ENCODE peak calls at places on chromosomes 13 and 19, in four cellular contexts. C is H1, Z is HCT116, V is K562. Y is an unnamed sample.

GRCh38 chr19:8238251-8238650 is 29.1 kb downstream of the CERS4 start:
- DNase-seq in Z (no peak), V (no peak), C (no peak), Y (no peak)

GRCh38 chr19:588093-588742 is 1.5 kb upstream of the HCN2 start:
- DNase-seq in C (peak; percentile 61), V (peak; percentile 76), Z (peak; percentile 69), Y (no peak)

GRCh38 chr13:97692628-97693027 is 258.7 kb downstream of the RAP2A start:
- DNase-seq in C (no peak), V (no peak), Z (no peak), Y (no peak)

GRCh38 chr13:27810461-27810860 is 18.2 kb downstream of the GSX1 start:
- DNase-seq in Z (no peak), V (no peak), C (no peak), Y (no peak)

GRCh38 chr13:42101821-42102580 is 53.6 kb downstream of the DGKH start:
- DNase-seq in V (no peak), Z (no peak), C (no peak), Y (no peak)

GRCh38 chr13:40169476-40169875 is 497.0 kb downstream of the FOXO1 start:
- DNase-seq in C (no peak), V (no peak), Z (no peak), Y (no peak)

GRCh38 chr13:75906315-75906714 is 270.2 kb downstream of the LMO7 start:
- DNase-seq in V (no peak), C (no peak), Z (no peak), Y (no peak)

GRCh38 chr13:39577203-39577602 is 25.8 kb downstream of the LHFPL6 start:
- DNase-seq in Z (no peak), C (no peak), V (no peak), Y (no peak)

GRCh38 chr13:25353344-25353743 is 18.4 kb upstream of the ATP8A2 start:
- DNase-seq in Z (no peak), C (no peak), V (no peak), Y (no peak)

GRCh38 chr13:57865600-57866294 is 234.2 kb downstream of the PCDH17 start:
- DNase-seq in C (no peak), V (peak; percentile 3), Z (no peak), Y (no peak)

GRCh38 chr13:41313117-41313516 is 2.0 kb downstream of the NAA16 start:
- DNase-seq in V (no peak), C (no peak), Z (no peak), Y (no peak)

GRCh38 chr13:98977568-98978270 is at the start of gene DOCK9:
- DNase-seq in C (no peak), V (no peak), Z (no peak), Y (no peak)

GRCh38 chr13:76636881-76637280 is 249.3 kb downstream of the KCTD12 start:
- DNase-seq in Z (no peak), V (no peak), C (no peak), Y (no peak)

GRCh38 chr13:45412274-45413049 is 5.7 kb downstream of the SLC25A30 start:
- DNase-seq in Z (no peak), C (no peak), V (no peak), Y (no peak)

GRCh38 chr13:45413826-45414312 is 4.3 kb downstream of the SLC25A30 start:
- DNase-seq in C (no peak), Z (no peak), V (no peak), Y (no peak)

GRCh38 chr13:45416521-45417125 is 1.6 kb downstream of the SLC25A30 start:
- DNase-seq in V (peak; percentile 18), Z (no peak), C (no peak), Y (no peak)

GRCh38 chr13:45417790-45418534 is at the start of gene SLC25A30:
- DNase-seq in V (peak; percentile 91), Z (peak; percentile 91), C (peak; percentile 76), Y (peak; percentile 51)

GRCh38 chr13:45415112-45415511 is 3.1 kb downstream of the SLC25A30 start:
- DNase-seq in Z (no peak), V (no peak), C (no peak), Y (no peak)
- H3K4me2 ChIP-seq in Z (no peak overlapping the region), V (peak overlapping the region; percentile 84), C (no peak overlapping the region), Y (peak overlapping the region; percentile 28)

GRCh38 chr19:6204212-6204611 is 68.7 kb downstream of the ACSBG2 start:
- DNase-seq in C (no peak), V (no peak), Z (no peak), Y (no peak)
- TF ChIP-seq SP1 in C (no peak), V (no peak), Z (no peak), Y (no peak)

GRCh38 chr19:6531956-6532243 is 1.1 kb downstream of the TNFSF9 start:
- DNase-seq in Z (no peak), V (no peak), C (no peak), Y (no peak)
- H3K4me2 ChIP-seq in Z (peak overlapping the region; percentile 97), V (peak overlapping the region; percentile 97), C (peak overlapping the region; percentile 98), Y (peak overlapping the region; percentile 60)

GRCh38 chr19:35347930-35348298 is 212 bp downstream of the FFAR1 start:
- DNase-seq in Z (no peak), C (no peak), V (no peak), Y (no peak)
- TF ChIP-seq SP1 in Z (no peak), C (no peak), V (no peak), Y (no peak)

GRCh38 chr19:45161715-45162463 is 1.1 kb upstream of the NKPD1 start:
- DNase-seq in C (no peak), Z (no peak), V (peak; percentile 66), Y (no peak)

GRCh38 chr19:45164577-45165335 is 4.0 kb upstream of the NKPD1 start:
- DNase-seq in V (peak; percentile 54), C (peak; percentile 50), Z (peak; percentile 83), Y (peak; percentile 64)

GRCh38 chr19:45162464-45163143 is 1.8 kb upstream of the NKPD1 start:
- DNase-seq in Z (no peak), V (no peak), C (no peak), Y (no peak)

GRCh38 chr19:45163156-45163555 is 2.4 kb upstream of the NKPD1 start:
- DNase-seq in V (no peak), Z (no peak), C (no peak), Y (no peak)

DNA sequence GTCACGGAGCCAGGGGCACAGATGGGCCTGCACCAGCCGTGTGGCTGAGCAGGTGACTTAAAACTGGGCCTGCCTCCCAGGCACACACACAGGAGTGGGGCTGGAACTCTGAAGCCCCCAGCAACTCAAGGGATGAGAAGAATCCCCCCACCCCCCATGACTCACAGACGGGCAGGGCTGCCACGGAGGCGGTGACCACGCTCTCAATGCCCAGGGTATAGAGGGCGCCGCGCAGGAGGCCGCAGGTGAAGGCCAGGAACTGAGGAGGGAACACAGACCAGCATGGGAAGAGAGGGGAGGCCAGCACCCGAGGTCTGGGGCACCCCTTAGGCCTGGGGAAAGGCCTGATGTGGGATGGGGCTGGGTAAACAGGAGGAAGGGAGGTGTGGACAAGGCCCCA is 3.0 kb upstream of the NKPD1 start:
- DNase-seq in C (no peak), Z (no peak), V (no peak), Y (no peak)
- H3K4me2 ChIP-seq in C (no peak overlapping the region), Z (peak overlapping the region; percentile 75), V (no peak overlapping the region), Y (peak overlapping the region; percentile 12)

DNA sequence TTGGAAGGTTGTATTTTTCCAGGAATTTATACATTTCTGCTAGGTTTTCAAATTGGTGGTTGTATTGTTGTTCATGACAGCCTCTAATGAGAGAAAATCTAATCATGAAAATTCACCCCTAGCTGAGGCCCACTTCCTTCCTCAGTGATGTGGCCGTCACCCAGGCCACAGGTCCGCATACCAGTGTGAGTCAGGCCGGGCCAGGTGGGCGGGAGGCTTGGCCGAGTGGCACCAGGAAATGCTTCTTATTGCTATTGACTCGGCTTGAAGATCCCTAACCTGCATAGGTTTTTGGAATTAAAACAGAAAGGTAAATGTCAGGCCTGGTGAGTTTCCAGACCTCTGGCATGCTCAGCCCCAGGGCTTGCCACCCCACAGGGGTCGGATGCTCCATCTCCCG is 88.7 kb downstream of the SCGB2B2 start:
- DNase-seq in V (no peak), Z (peak; percentile 10), C (no peak), Y (no peak)
- TF ChIP-seq SP1 in V (no peak), Z (peak; percentile 59), C (no peak), Y (no peak)

DNA sequence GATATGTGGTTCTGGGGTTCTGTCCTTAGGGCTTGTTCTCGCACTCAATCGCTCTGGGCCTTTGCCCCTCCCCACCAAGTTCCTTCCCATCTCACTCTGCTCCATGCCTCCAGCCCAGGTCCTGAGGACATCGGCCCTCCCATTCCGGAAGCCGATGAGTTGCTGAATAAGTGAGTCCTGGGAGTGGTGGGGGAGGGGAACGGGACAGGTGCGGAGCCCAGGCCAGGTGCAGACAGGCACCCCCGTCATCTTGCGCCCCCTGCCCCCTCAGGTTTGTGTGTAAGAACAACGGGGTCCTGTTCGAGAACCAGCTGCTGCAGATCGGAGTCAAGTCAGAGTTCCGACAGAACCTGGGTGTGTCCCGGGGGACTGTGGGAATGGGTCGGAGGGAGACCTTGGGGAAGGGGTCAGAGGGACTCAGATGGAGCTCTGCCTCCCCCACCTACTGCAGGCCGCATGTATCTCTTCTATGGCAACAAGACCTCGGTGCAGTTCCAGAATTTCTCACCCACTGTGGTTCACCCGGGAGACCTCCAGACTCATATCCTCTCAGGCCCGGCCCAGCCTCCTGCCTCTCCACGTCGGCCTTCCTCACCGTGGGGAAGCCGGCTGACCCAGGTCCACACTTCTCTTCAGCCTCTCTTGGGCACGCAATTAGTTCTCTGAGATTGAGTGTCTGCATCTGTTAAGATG is 10.1 kb downstream of the FUZ start:
- DNase-seq in Z (no peak), V (no peak), C (no peak), Y (no peak)
- H3K4me2 ChIP-seq in Z (no peak overlapping the region), V (no peak overlapping the region), C (peak overlapping the region; percentile 45), Y (no peak overlapping the region)